ENCODE peak calls at places on chromosomes 16 and 17, in five cellular contexts. K is neuronal stem cell, M is IMR-90, S is mesenchymal stem cell, P is H1. F is an unnamed sample.

GRCh38 chr17:47882247-47882646 is 13.8 kb upstream of the SP2 start:
- DNase-seq in K (no peak), M (peak), S (peak), P (no peak), F (no peak)

GRCh38 chr16:22648141-22648540 is 137.4 kb downstream of the NPIPB5 start:
- DNase-seq in K (no peak), M (no peak), S (no peak), P (no peak), F (no peak)

GRCh38 chr17:11848330-11848729 is 148.9 kb downstream of the ZNF18 start:
- DNase-seq in K (no peak), M (no peak), S (no peak), P (no peak), F (no peak)

GRCh38 chr17:66764559-66764958 is 70.4 kb upstream of the CACNG5 start:
- DNase-seq in K (no peak), M (no peak), S (no peak), P (no peak), F (no peak)

GRCh38 chr16:16022683-16023064 is 73.3 kb downstream of the ABCC1 start:
- DNase-seq in K (no peak), M (no peak), S (no peak), P (no peak), F (no peak)

GRCh38 chr17:80942360-80943345 is 49.0 kb upstream of the CHMP6 start:
- DNase-seq in K (no peak), M (peak), S (no peak), P (no peak), F (no peak)

GRCh38 chr17:41455236-41455635 is 11.9 kb downstream of the KRT32 start:
- DNase-seq in K (no peak), M (no peak), S (no peak), P (no peak), F (no peak)

GRCh38 chr17:29687601-29688000 is 64.9 kb upstream of the CORO6 start:
- DNase-seq in K (no peak), M (no peak), S (no peak), P (no peak), F (no peak)

GRCh38 chr17:4576729-4577322 is 7.5 kb upstream of the SMTNL2 start:
- DNase-seq in K (peak), M (no peak), S (peak), P (peak), F (peak)

GRCh38 chr17:42087736-42088705 is 10.3 kb downstream of the ZNF385C start:
- DNase-seq in K (no peak), M (no peak), S (no peak), P (no peak), F (no peak)

GRCh38 chr16:4613636-4614570 is 785 bp downstream of the UBALD1 start:
- DNase-seq in K (no peak), M (peak), S (peak), P (no peak), F (peak)

GRCh38 chr17:77491921-77492445 is 351.2 kb downstream of the SEC14L1 start:
- DNase-seq in K (no peak), M (no peak), S (no peak), P (no peak), F (no peak)

GRCh38 chr16:84943620-84944019 is 67.7 kb downstream of the ZDHHC7 start:
- DNase-seq in K (no peak), M (no peak), S (no peak), P (no peak), F (no peak)
- H2BK5ac ChIP-seq in K (no peak), M (no peak), S (no peak), P (no peak), F (no peak)

DNA sequence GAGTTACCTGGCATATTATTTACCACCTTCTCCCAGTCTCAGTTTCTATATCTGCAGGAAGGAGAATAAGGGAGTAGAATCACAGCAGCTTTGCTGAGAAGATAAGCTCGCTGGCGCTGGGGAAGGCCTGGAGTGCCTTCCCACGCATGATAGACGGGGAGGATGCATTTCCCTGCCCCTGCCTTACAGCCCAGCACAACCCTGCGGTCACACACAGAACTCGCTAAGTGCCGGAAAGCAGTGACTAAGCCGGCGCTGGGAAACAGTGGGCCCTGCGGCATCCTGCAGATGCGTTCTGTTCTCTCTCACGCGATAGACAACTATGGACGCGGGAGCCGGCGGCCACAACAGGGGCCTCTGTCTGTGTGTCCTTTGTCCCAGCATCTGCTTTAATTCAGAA is 4.8 kb downstream of the CA5A start:
- DNase-seq in K (no peak), M (no peak), S (peak), P (no peak), F (no peak)
- H2BK15ac ChIP-seq in K (no peak), M (no peak), S (no peak), P (no peak), F (no peak)

GRCh38 chr17:58515286-58515685 is 848 bp upstream of the MTMR4 start:
- DNase-seq in K (no peak), M (no peak), S (no peak), P (no peak), F (no peak)
- H3K4me3 ChIP-seq in K (peak), M (no peak), S (peak), P (peak), F (no peak)

GRCh38 chr17:27569884-27570577 is 61.0 kb upstream of the LGALS9 start:
- DNase-seq in K (no peak), M (no peak), S (peak), P (no peak), F (no peak)
- H2BK5ac ChIP-seq in K (no peak), M (no peak), S (no peak), P (peak), F (peak)

DNA sequence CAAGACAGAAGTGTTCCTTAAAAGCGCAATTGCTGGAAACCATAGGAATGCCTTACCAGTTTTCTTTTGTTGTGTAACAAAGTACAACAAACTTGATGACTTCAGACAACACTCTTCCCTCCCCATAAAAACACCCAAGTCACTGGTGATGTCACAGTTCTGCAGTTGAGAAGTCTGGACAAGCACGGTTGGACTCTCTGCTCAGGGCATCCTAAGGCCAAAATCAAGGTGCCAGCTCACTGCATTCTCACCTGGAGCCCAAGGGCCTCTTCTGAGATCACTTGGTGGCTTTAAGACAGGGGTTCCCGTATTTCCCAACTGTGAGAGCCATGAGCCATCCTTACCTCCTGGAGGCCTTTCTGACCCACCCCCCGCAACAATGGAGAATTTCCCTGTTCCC is 45.6 kb upstream of the MEAK7 start:
- DNase-seq in K (no peak), M (no peak), S (peak), P (no peak), F (no peak)
- H2BK15ac ChIP-seq in K (no peak), M (no peak), S (no peak), P (no peak), F (no peak)

F was measured in mesendoderm.